ENCODE peak calls at places on chromosomes 12 and 14, in six cellular contexts. S is neural crest cell, Y is neural progenitor cell, P is brain microvascular endothelial cell, T is cardiac muscle cell, V is fibroblast of mammary gland. K is an unnamed sample.

GRCh38 chr14:95515080-95515489 is 1.4 kb downstream of the SYNE3 start:
- DNase-seq in Y (peak; percentile 58), P (no peak), V (no peak), S (peak; percentile 33), T (peak; percentile 35), K (peak; percentile 21)

GRCh38 chr12:42735869-42736361 is 146.4 kb upstream of the PRICKLE1 start:
- DNase-seq in P (no peak), V (no peak), Y (peak; percentile 30), S (no peak), T (no peak), K (no peak)

GRCh38 chr14:50363734-50364113 is 33.0 kb downstream of the CDKL1 start:
- DNase-seq in V (peak; percentile 28), P (no peak), Y (no peak), S (no peak), T (peak; percentile 43), K (no peak)

GRCh38 chr12:112456029-112456428 is 37.3 kb downstream of the PTPN11 start:
- DNase-seq in T (no peak), V (no peak), P (no peak), S (no peak), Y (no peak), K (no peak)

GRCh38 chr14:72740504-72740961 is 153.4 kb downstream of the DPF3 start:
- DNase-seq in P (no peak), Y (no peak), S (no peak), T (no peak), V (no peak), K (no peak)

GRCh38 chr14:67710209-67710608 is 8.5 kb downstream of the RDH12 start:
- DNase-seq in V (peak; percentile 23), Y (peak; percentile 51), T (no peak), S (no peak), P (no peak), K (no peak)

GRCh38 chr12:71602745-71603577 is 60.7 kb downstream of the ZFC3H1 start:
- DNase-seq in V (no peak), T (no peak), Y (no peak), S (no peak), P (no peak), K (no peak)

GRCh38 chr14:59189281-59189821 is 884 bp downstream of the DAAM1 start:
- DNase-seq in S (peak; percentile 15), Y (peak; percentile 61), T (peak; percentile 33), P (peak; percentile 5), V (no peak), K (no peak)

GRCh38 chr12:127785936-127786335 is 481.0 kb upstream of the TMEM132C start:
- DNase-seq in V (peak; percentile 3), Y (no peak), T (no peak), P (no peak), S (no peak), K (no peak)

GRCh38 chr12:85029456-85029855 is 6.6 kb downstream of the TSPAN19 start:
- DNase-seq in V (peak; percentile 49), P (no peak), S (no peak), Y (peak; percentile 61), T (peak; percentile 38), K (no peak)

GRCh38 chr12:1580526-1580925 is 13.9 kb downstream of the FBXL14 start:
- DNase-seq in V (no peak), T (no peak), Y (peak; percentile 94), S (no peak), P (no peak), K (no peak)

GRCh38 chr12:1584326-1584725 is 10.1 kb downstream of the FBXL14 start:
- DNase-seq in S (no peak), T (no peak), V (no peak), Y (peak; percentile 53), P (no peak), K (no peak)

GRCh38 chr12:1582709-1583050 is 11.7 kb downstream of the FBXL14 start:
- DNase-seq in P (no peak), Y (no peak), T (no peak), V (no peak), S (no peak), K (no peak)

GRCh38 chr12:1581973-1582708 is 12.2 kb downstream of the FBXL14 start:
- DNase-seq in T (no peak), P (no peak), S (no peak), V (peak; percentile 60), Y (no peak), K (no peak)

DNA sequence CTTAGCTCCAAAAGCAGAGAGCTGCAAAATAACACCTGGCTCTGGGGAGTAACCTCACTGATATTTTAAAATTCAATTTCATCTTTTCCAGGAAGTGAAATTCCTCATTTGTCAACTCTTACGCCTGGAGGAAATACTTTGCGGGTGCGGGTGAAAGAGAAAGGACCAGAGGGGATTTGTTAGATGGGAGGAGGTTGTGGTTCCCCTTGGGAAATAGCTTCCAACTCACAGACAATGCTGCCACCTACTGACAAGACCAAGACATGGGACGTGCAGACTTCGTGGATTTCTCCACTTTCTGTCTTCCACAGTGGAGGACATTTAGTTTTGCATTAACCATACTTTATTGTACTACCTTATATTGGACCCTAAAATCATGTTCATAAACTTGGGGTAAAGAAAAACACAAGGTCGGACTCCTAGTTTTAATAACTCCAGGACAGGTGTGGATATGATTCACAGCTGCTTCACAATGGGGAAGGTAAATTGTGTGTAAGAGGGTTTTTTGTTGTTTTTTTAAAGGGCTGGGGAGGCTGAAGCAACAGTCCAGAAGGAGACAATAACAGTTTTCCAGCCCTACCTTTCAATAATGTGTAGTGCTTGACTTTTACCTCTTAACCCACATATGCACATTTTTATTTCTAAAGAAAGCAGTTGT is 10.8 kb downstream of the FBXL14 start:
- DNase-seq in P (peak; percentile 67), S (peak; percentile 71), Y (peak; percentile 92), T (peak; percentile 94), V (peak; percentile 93), K (peak; percentile 74)
- TF ChIP-seq CTCF in P (peak; percentile 89), S (peak; percentile 100), Y (peak; percentile 99), T (peak; percentile 86), V (peak; percentile 95), K (peak; percentile 90)

GRCh38 chr12:26520154-26520553 is 312.8 kb downstream of the ITPR2 start:
- DNase-seq in T (no peak), Y (no peak), P (no peak), S (no peak), V (no peak), K (no peak)

GRCh38 chr12:26524862-26525465 is 308.0 kb downstream of the ITPR2 start:
- DNase-seq in P (peak; percentile 44), Y (peak; percentile 4), V (peak; percentile 52), T (peak; percentile 40), S (no peak), K (no peak)

GRCh38 chr12:26520869-26521268 is 312.1 kb downstream of the ITPR2 start:
- DNase-seq in T (no peak), Y (no peak), S (no peak), V (no peak), P (no peak), K (no peak)

GRCh38 chr12:26527702-26528101 is 305.3 kb downstream of the ITPR2 start:
- DNase-seq in Y (no peak), S (no peak), V (no peak), T (no peak), P (no peak), K (no peak)

GRCh38 chr12:26523708-26524150 is 309.3 kb downstream of the ITPR2 start:
- DNase-seq in T (peak; percentile 98), S (no peak), Y (no peak), P (peak; percentile 67), V (peak; percentile 97), K (no peak)
- TF ChIP-seq CTCF in T (no peak), S (no peak), Y (no peak), P (no peak), V (no peak), K (no peak)

GRCh38 chr14:91714805-91715204 is 17.1 kb downstream of the CATSPERB start:
- DNase-seq in P (no peak), S (no peak), Y (peak; percentile 7), T (no peak), V (no peak), K (no peak)
- TF ChIP-seq CTCF in P (no peak), S (no peak), Y (peak; percentile 20), T (no peak), V (no peak), K (no peak)

GRCh38 chr12:103840881-103841689 is at the start of gene NT5DC3:
- DNase-seq in T (peak; percentile 88), S (peak; percentile 78), Y (peak; percentile 93), P (peak; percentile 47), V (peak; percentile 71), K (peak; percentile 88)
- TF ChIP-seq CTCF in T (no peak), S (no peak), Y (no peak), P (no peak), V (no peak), K (no peak)

GRCh38 chr12:122133192-122133950 is 40.6 kb downstream of the IL31 start:
- DNase-seq in V (no peak), Y (no peak), S (no peak), T (no peak), P (no peak), K (no peak)
- TF ChIP-seq CTCF in V (no peak), Y (peak; percentile 13), S (no peak), T (no peak), P (peak; percentile 37), K (no peak)

DNA sequence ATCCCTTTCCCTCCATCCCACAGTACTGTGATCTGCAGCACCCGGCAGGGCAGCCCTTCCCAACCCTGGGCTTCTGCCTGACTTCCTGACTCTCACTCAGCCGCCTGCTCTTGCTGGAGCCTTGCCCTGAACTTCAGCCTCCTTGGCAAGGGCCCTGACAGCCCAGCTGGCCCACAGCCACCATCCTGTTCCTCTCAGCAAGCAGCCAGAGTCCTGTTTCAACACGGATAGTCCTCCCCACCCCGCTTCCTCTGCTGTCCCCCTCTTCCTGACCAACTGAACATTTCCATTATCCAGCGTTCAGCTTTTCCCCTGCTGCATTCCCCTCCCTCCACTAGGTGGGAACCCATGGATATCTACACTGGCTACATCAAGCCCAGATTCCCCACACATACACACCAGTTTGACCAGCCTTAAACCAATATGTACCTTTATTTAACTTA is 74.0 kb upstream of the MDM1 start:
- DNase-seq in V (peak; percentile 89), T (peak; percentile 99), Y (peak; percentile 24), S (no peak), P (peak; percentile 34), K (no peak)
- TF ChIP-seq CTCF in V (peak; percentile 59), T (peak; percentile 62), Y (peak; percentile 42), S (no peak), P (peak; percentile 73), K (no peak)

GRCh38 chr12:109607618-109608017 is 34.0 kb downstream of the MVK start:
- DNase-seq in T (no peak), P (no peak), S (no peak), Y (no peak), V (no peak), K (no peak)

GRCh38 chr12:109604902-109605536 is 31.4 kb downstream of the MVK start:
- DNase-seq in S (no peak), V (no peak), Y (peak; percentile 68), P (no peak), T (no peak), K (no peak)

GRCh38 chr12:109605599-109606228 is 32.1 kb downstream of the MVK start:
- DNase-seq in P (no peak), V (no peak), S (no peak), T (no peak), Y (peak; percentile 56), K (no peak)

GRCh38 chr12:109608270-109608669 is 34.7 kb downstream of the MVK start:
- DNase-seq in T (no peak), S (no peak), V (no peak), P (no peak), Y (no peak), K (no peak)

GRCh38 chr12:109606261-109607028 is 32.9 kb downstream of the MVK start:
- DNase-seq in P (no peak), V (no peak), Y (peak; percentile 98), T (peak; percentile 38), S (peak; percentile 42), K (peak; percentile 65)
- TF ChIP-seq CTCF in P (no peak), V (no peak), Y (no peak), T (no peak), S (no peak), K (no peak)